ENCODE peak calls at places on chromosomes 13 and 19, in six cellular contexts. C is endothelial cell of umbilical vein, X is NB4, D is GM12878, U is K562, F is A549. Y is an unnamed sample.

GRCh38 chr13:44410328-44410859 is 36.8 kb downstream of the SERP2 start:
- DNase-seq in C (no peak), F (no peak), D (no peak), X (no peak), U (no peak), Y (no peak)

GRCh38 chr19:50480281-50481111 is 3.8 kb upstream of the GARIN5A start:
- DNase-seq in X (no peak), F (no peak), U (no peak), D (no peak), C (no peak), Y (no peak)

GRCh38 chr13:75279834-75280369 is 202.1 kb downstream of the TBC1D4 start:
- DNase-seq in U (no peak), D (no peak), X (no peak), F (no peak), C (no peak), Y (peak)

GRCh38 chr19:47273313-47274070 is 1.2 kb upstream of the INAFM1 start:
- DNase-seq in F (peak), U (peak), C (peak), D (no peak), X (peak), Y (peak)

GRCh38 chr13:46288570-46289259 is 77.0 kb downstream of the LRRC63 start:
- DNase-seq in D (peak), C (peak), F (peak), X (peak), U (peak), Y (peak)

GRCh38 chr13:51933466-51934058 is 71.8 kb downstream of the CCDC70 start:
- DNase-seq in D (no peak), F (no peak), C (no peak), U (no peak), X (no peak), Y (no peak)

GRCh38 chr13:61413572-61413971 is 2.1 kb downstream of the PCDH20 start:
- DNase-seq in X (no peak), F (no peak), U (no peak), D (no peak), C (no peak), Y (no peak)

GRCh38 chr19:40450664-40451063 is 6.5 kb upstream of the SERTAD3 start:
- DNase-seq in C (no peak), U (no peak), D (no peak), X (no peak), F (no peak), Y (no peak)

GRCh38 chr13:30841161-30841560 is 64.9 kb upstream of the MEDAG start:
- DNase-seq in U (no peak), C (no peak), F (no peak), X (no peak), D (no peak), Y (no peak)

GRCh38 chr19:10270616-10271394 is at the start of gene ICAM1:
- DNase-seq in F (no peak), C (peak), D (no peak), U (peak), X (peak), Y (peak)

GRCh38 chr19:1522061-1522460 is 1.8 kb upstream of the PLK5 start:
- DNase-seq in U (no peak), F (no peak), X (no peak), C (no peak), D (no peak), Y (no peak)

GRCh38 chr13:67147257-67148218 is 82.6 kb downstream of the PCDH9 start:
- DNase-seq in C (peak), U (no peak), D (no peak), F (peak), X (no peak), Y (no peak)

GRCh38 chr19:1411255-1412191 is 4.1 kb downstream of the DAZAP1 start:
- DNase-seq in F (no peak), C (no peak), X (no peak), U (no peak), D (no peak), Y (no peak)

GRCh38 chr13:73058741-73059459 is at the start of gene KLF5:
- DNase-seq in F (peak), X (peak), C (peak), D (peak), U (peak), Y (peak)

GRCh38 chr13:95288899-95289500 is 12.3 kb downstream of the ABCC4 start:
- DNase-seq in F (no peak), U (no peak), X (peak), D (no peak), C (peak), Y (no peak)

GRCh38 chr19:44024900-44025216 is 321 bp upstream of the ZNF222 start:
- DNase-seq in X (no peak), U (peak), D (no peak), F (no peak), C (no peak), Y (no peak)

GRCh38 chr13:101751488-101751887 is 299.0 kb downstream of the ITGBL1 start:
- DNase-seq in F (peak), C (peak), U (no peak), X (peak), D (no peak), Y (no peak)

GRCh38 chr19:2360876-2361232 is 789 bp downstream of the TMPRSS9 start:
- DNase-seq in C (no peak), F (no peak), X (no peak), D (no peak), U (no peak), Y (no peak)

GRCh38 chr13:32737679-32738078 is 151.4 kb downstream of the PDS5B start:
- DNase-seq in C (no peak), X (no peak), D (no peak), F (no peak), U (no peak), Y (no peak)

GRCh38 chr13:24737042-24737441 is 26.9 kb upstream of the RNF17 start:
- DNase-seq in U (peak), D (no peak), F (no peak), X (no peak), C (no peak), Y (no peak)

GRCh38 chr13:44078806-44079378 is 199.2 kb downstream of the LACC1 start:
- DNase-seq in U (no peak), F (no peak), D (no peak), X (no peak), C (no peak), Y (no peak)

GRCh38 chr19:46383846-46384245 is 29.5 kb downstream of the CCDC8 start:
- DNase-seq in C (no peak), F (no peak), X (no peak), U (no peak), D (no peak), Y (no peak)

DNA sequence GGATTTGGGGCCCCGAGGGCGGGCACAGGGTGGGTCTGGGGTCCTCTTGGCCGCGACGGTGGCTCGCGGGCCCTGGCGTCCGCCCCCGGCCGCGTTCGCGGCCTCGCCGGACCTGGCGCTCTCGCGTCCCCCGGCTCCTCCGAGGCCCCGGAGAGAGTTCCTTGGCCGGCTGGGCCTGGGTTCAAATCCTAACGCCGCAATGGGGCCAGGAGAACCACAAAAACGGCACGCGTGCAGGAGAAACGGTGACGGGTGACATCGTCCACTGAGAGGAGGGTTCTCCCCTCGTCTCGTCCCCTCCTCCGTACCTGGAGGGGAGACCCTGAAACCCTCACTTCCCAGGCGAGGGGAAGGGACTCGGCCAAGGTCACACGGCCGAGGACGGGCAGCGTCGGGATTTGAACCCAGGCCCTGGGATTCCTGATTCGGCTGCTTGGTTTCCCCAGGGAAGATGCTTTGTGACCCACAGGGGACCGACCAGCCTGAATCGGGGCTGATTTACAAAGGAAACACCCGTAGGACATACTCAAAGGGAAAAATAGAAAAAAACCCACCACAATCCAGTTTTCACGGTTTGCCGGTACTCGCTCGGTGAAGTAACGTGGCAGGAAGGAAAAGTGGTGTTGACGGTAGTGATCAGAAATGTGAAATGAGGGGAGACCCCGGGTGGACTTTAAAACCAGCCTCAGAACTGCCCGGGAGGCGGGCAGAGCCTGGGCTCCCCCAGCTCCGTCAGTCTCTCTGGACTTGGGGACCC is 692 bp downstream of the SAFB start:
- DNase-seq in F (no peak), X (peak), C (peak), D (no peak), U (no peak), Y (no peak)
- TF ChIP-seq MYC in F (no peak), X (no peak), C (no peak), D (no peak), U (no peak), Y (no peak)

DNA sequence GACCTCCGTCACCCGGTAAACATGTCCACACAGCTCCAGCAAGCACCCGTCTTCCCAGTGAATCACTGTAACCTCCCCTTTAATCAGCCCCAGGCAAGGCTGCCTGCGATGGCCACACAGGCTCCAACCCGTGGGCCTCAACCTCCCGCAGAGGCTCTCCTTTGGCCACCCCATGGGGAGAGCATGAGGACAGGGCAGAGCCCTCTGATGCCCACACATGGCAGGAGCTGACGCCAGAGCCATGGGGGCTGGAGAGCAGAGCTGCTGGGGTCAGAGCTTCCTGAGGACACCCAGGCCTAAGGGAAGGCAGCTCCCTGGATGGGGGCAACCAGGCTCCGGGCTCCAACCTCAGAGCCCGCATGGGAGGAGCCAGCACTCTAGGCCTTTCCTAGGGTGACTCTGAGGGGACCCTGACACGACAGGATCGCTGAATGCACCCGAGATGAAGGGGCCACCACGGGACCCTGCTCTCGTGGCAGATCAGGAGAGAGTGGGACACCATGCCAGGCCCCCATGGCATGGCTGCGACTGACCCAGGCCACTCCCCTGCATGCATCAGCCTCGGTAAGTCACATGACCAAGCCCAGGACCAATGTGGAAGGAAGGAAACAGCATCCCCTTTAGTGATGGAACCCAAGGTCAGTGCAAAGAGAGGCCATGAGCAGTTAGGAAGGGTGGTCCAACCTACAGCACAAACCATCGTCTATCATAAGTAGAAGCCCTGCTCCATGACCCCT is 9.0 kb upstream of the CEACAM5 start:
- DNase-seq in X (no peak), C (no peak), F (peak), D (no peak), U (no peak), Y (no peak)
- TF ChIP-seq MYC in X (no peak), C (no peak), F (no peak), D (no peak), U (no peak), Y (no peak)

GRCh38 chr19:18304194-18304495 is 18.7 kb downstream of the LSM4 start:
- DNase-seq in D (no peak), C (no peak), U (no peak), X (no peak), F (no peak), Y (no peak)
- TF ChIP-seq MYC in D (no peak), C (no peak), U (no peak), X (no peak), F (no peak), Y (no peak)

DNA sequence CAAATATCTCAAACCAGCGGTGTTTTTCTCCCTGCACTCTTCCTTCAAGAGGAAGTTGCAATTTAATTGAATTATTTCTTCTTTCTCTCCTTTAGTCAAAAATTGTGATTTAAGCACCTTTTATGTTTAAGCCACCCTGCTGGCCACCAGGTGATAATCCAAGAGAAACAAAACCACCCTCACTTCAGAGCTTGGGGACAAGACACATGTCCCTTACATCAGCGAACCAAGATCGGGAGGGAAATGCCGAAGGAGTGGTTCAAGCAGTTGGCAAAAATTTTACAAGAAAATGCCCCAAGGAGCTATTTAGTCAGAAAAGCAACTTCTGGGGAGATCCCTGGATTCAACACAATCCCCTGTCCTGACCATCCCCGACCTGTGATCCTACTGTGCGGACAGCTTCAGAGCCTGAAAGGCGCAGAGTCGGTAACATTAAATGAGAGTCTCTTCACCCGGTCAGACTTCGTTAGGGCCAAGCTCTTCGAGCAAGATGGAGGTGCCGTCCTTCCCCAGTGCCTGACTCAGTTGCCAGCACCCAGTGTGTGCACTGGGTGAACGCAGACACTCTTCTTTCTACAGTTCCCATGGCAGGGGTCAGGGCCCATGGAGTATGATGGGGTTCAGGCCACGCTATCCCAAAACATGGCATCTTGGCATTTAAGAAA is 78.6 kb upstream of the TM9SF2 start:
- DNase-seq in U (no peak), F (no peak), D (no peak), C (no peak), X (no peak), Y (no peak)
- TF ChIP-seq MYC in U (no peak), F (no peak), D (no peak), C (no peak), X (no peak), Y (no peak)

DNA sequence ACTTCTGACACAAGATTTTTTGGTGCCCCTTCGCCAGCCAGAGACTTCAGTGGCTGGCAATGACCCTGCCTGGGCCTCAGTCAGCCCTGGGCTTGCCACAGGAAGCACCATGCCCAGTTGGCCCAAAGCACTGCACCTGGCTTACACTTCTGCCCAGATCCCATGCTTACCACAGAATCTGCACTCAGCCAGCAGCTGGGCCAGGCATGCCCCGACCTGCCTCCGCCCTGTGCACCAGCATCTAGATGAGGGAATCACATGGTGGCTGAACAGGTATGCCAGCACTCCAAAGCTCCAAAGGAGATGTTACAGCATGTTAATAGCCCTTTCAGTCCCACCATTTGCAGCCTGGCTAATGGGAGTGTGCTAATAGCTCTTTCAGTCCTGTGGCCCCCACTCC is 690.9 kb downstream of the SLITRK6 start:
- DNase-seq in X (no peak), D (no peak), F (no peak), C (no peak), U (no peak), Y (no peak)
- TF ChIP-seq MYC in X (no peak), D (no peak), F (no peak), C (no peak), U (no peak), Y (no peak)

GRCh38 chr19:11475861-11476260 is 5.0 kb downstream of the ELAVL3 start:
- DNase-seq in C (no peak), D (no peak), U (no peak), F (no peak), X (no peak), Y (no peak)
- TF ChIP-seq MYC in C (no peak), D (no peak), U (no peak), F (no peak), X (no peak), Y (no peak)

GRCh38 chr19:29687244-29687896 is 22.1 kb downstream of the PLEKHF1 start:
- DNase-seq in F (peak), X (peak), D (no peak), U (peak), C (no peak), Y (no peak)
- TF ChIP-seq MYC in F (no peak), X (no peak), D (no peak), U (peak), C (no peak), Y (no peak)